ENCODE peak calls at places on chromosomes 6 and 20, in six cellular contexts. One of them, this sample, is unnamed.

GRCh38 chr6:161370882-161371281 is 97.0 kb upstream of the AGPAT4 start:
- DNase-seq in suprapubic skin: no peak
- DNase-seq in tibial nerve: peak; percentile 25
- DNase-seq in OCI-LY7: peak; percentile 76
- DNase-seq in heart right ventricle: peak; percentile 42
- DNase-seq in GM23338: peak; percentile 87
- DNase-seq in this sample: peak; percentile 68

GRCh38 chr6:79064635-79065034 is 13.4 kb downstream of the PHIP start:
- DNase-seq in suprapubic skin: no peak
- DNase-seq in tibial nerve: no peak
- DNase-seq in OCI-LY7: no peak
- DNase-seq in heart right ventricle: no peak
- DNase-seq in GM23338: no peak
- DNase-seq in this sample: no peak

GRCh38 chr6:100913400-100914276 is 32.5 kb upstream of the ASCC3 start:
- DNase-seq in suprapubic skin: no peak
- DNase-seq in tibial nerve: no peak
- DNase-seq in OCI-LY7: no peak
- DNase-seq in heart right ventricle: no peak
- DNase-seq in GM23338: peak; percentile 69
- DNase-seq in this sample: no peak

GRCh38 chr6:126071000-126071647 is 84.8 kb downstream of the TRMT11 start:
- DNase-seq in suprapubic skin: no peak
- DNase-seq in tibial nerve: no peak
- DNase-seq in OCI-LY7: no peak
- DNase-seq in heart right ventricle: no peak
- DNase-seq in GM23338: no peak
- DNase-seq in this sample: no peak

GRCh38 chr6:128057541-128058335 is 156.9 kb upstream of the THEMIS start:
- DNase-seq in suprapubic skin: no peak
- DNase-seq in tibial nerve: no peak
- DNase-seq in OCI-LY7: no peak
- DNase-seq in heart right ventricle: no peak
- DNase-seq in GM23338: no peak
- DNase-seq in this sample: no peak

GRCh38 chr6:128464790-128465189 is 55.6 kb downstream of the PTPRK start:
- DNase-seq in suprapubic skin: no peak
- DNase-seq in tibial nerve: no peak
- DNase-seq in OCI-LY7: no peak
- DNase-seq in heart right ventricle: no peak
- DNase-seq in GM23338: no peak
- DNase-seq in this sample: no peak

GRCh38 chr20:23047738-23048214 is 1.7 kb downstream of the THBD start:
- DNase-seq in suprapubic skin: no peak
- DNase-seq in tibial nerve: no peak
- DNase-seq in OCI-LY7: no peak
- DNase-seq in heart right ventricle: peak; percentile 47
- DNase-seq in GM23338: peak; percentile 12
- DNase-seq in this sample: no peak

GRCh38 chr6:11589261-11589660 is 51.7 kb downstream of the TMEM170B start:
- DNase-seq in suprapubic skin: no peak
- DNase-seq in tibial nerve: no peak
- DNase-seq in OCI-LY7: no peak
- DNase-seq in heart right ventricle: no peak
- DNase-seq in GM23338: no peak
- DNase-seq in this sample: no peak

GRCh38 chr20:21360686-21361085 is 36.6 kb downstream of the NKX2-4 start:
- DNase-seq in suprapubic skin: no peak
- DNase-seq in tibial nerve: no peak
- DNase-seq in OCI-LY7: no peak
- DNase-seq in heart right ventricle: no peak
- DNase-seq in GM23338: no peak
- DNase-seq in this sample: no peak

DNA sequence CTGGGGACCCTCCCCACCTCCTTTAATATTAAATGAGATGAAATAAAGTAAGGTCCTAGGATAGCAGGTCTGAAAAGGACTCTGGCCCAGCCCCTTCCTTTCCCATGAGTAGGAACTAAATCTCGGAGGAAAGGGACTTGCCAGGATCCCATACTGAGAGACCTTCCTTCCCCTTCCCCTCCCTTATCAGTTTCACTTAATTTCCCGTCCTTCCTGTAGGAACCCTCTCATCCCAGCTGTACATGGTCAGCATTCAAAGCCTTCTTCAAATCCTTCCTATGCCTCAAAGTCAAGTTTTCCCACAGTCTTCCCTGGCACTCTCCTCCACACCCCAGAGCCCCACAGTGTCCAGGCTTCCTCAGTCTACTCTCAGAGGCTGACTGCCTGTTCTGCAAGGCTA is 71.3 kb upstream of the MYL9 start:
- DNase-seq in suprapubic skin: no peak
- DNase-seq in tibial nerve: no peak
- DNase-seq in OCI-LY7: no peak
- DNase-seq in heart right ventricle: no peak
- DNase-seq in GM23338: no peak
- DNase-seq in this sample: no peak
- H3K4me1 ChIP-seq in suprapubic skin: peaks cover 92% of the 10 kb centered on the region
- H3K4me1 ChIP-seq in tibial nerve: peaks cover 79% of the 10 kb centered on the region
- H3K4me1 ChIP-seq in OCI-LY7: peaks cover 91% of the 10 kb centered on the region
- H3K4me1 ChIP-seq in heart right ventricle: peaks cover 94% of the 10 kb centered on the region
- H3K4me1 ChIP-seq in GM23338: peaks cover 39% of the 10 kb centered on the region
- H3K4me1 ChIP-seq in this sample: peaks cover 67% of the 10 kb centered on the region

DNA sequence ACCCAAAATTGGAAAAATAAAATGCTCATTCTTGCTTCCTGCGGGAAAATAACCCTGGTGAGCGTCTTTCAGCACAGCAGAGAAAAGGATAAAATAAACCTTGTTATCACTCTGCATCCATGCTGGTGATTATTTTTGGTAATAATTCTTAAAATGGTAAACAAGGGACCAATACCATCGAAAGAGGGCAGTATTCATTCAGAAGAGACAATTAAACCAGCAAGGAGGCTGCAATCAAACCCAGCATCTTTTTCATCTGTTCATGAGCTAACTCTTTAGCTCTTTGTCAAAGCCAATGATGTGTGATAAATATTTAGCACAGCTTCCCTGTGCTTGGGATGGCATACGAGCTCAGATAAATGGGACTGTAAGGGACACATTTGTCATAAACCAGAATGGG is 34.3 kb downstream of the CDH26 start:
- DNase-seq in suprapubic skin: no peak
- DNase-seq in tibial nerve: no peak
- DNase-seq in OCI-LY7: no peak
- DNase-seq in heart right ventricle: no peak
- DNase-seq in GM23338: no peak
- DNase-seq in this sample: no peak
- TF ChIP-seq CTCF in suprapubic skin: no peak
- TF ChIP-seq CTCF in tibial nerve: no peak
- TF ChIP-seq CTCF in OCI-LY7: peak; percentile 31
- TF ChIP-seq CTCF in heart right ventricle: no peak
- TF ChIP-seq CTCF in GM23338: peak; percentile 14
- TF ChIP-seq CTCF in this sample: no peak

GRCh38 chr6:17931227-17931626 is 56.2 kb downstream of the KIF13A start:
- DNase-seq in suprapubic skin: no peak
- DNase-seq in tibial nerve: no peak
- DNase-seq in OCI-LY7: no peak
- DNase-seq in heart right ventricle: no peak
- DNase-seq in GM23338: no peak
- DNase-seq in this sample: no peak

GRCh38 chr6:17927705-17928104 is 59.7 kb downstream of the KIF13A start:
- DNase-seq in suprapubic skin: no peak
- DNase-seq in tibial nerve: no peak
- DNase-seq in OCI-LY7: no peak
- DNase-seq in heart right ventricle: peak; percentile 45
- DNase-seq in GM23338: no peak
- DNase-seq in this sample: no peak

GRCh38 chr6:17932362-17932852 is 55.0 kb downstream of the KIF13A start:
- DNase-seq in suprapubic skin: peak; percentile 71
- DNase-seq in tibial nerve: no peak
- DNase-seq in OCI-LY7: no peak
- DNase-seq in heart right ventricle: no peak
- DNase-seq in GM23338: no peak
- DNase-seq in this sample: no peak

GRCh38 chr6:17930321-17930993 is 57.0 kb downstream of the KIF13A start:
- DNase-seq in suprapubic skin: no peak
- DNase-seq in tibial nerve: no peak
- DNase-seq in OCI-LY7: no peak
- DNase-seq in heart right ventricle: no peak
- DNase-seq in GM23338: no peak
- DNase-seq in this sample: no peak

GRCh38 chr6:17928514-17929430 is 58.7 kb downstream of the KIF13A start:
- DNase-seq in suprapubic skin: no peak
- DNase-seq in tibial nerve: no peak
- DNase-seq in OCI-LY7: no peak
- DNase-seq in heart right ventricle: no peak
- DNase-seq in GM23338: no peak
- DNase-seq in this sample: no peak
- H3K4me1 ChIP-seq in suprapubic skin: peaks cover 62% of the 10 kb centered on the region
- H3K4me1 ChIP-seq in tibial nerve: peaks cover 53% of the 10 kb centered on the region
- H3K4me1 ChIP-seq in OCI-LY7: no peaks in the 10 kb centered on the region
- H3K4me1 ChIP-seq in heart right ventricle: peaks cover 71% of the 10 kb centered on the region
- H3K4me1 ChIP-seq in GM23338: peaks cover 54% of the 10 kb centered on the region
- H3K4me1 ChIP-seq in this sample: no peaks in the 10 kb centered on the region

GRCh38 chr6:30743099-30744053 is 889 bp upstream of the FLOT1 start:
- DNase-seq in suprapubic skin: no peak
- DNase-seq in tibial nerve: no peak
- DNase-seq in OCI-LY7: no peak
- DNase-seq in heart right ventricle: peak; percentile 47
- DNase-seq in GM23338: no peak
- DNase-seq in this sample: peak; percentile 73

GRCh38 chr6:30741789-30742315 is 635 bp downstream of the FLOT1 start:
- DNase-seq in suprapubic skin: no peak
- DNase-seq in tibial nerve: no peak
- DNase-seq in OCI-LY7: no peak
- DNase-seq in heart right ventricle: no peak
- DNase-seq in GM23338: no peak
- DNase-seq in this sample: no peak

GRCh38 chr6:30740993-30741784 is 1.3 kb downstream of the FLOT1 start:
- DNase-seq in suprapubic skin: no peak
- DNase-seq in tibial nerve: no peak
- DNase-seq in OCI-LY7: no peak
- DNase-seq in heart right ventricle: no peak
- DNase-seq in GM23338: no peak
- DNase-seq in this sample: no peak

GRCh38 chr6:30744054-30744805 is at the start of gene IER3:
- DNase-seq in suprapubic skin: peak; percentile 93
- DNase-seq in tibial nerve: peak; percentile 67
- DNase-seq in OCI-LY7: peak; percentile 67
- DNase-seq in heart right ventricle: peak; percentile 79
- DNase-seq in GM23338: peak; percentile 96
- DNase-seq in this sample: peak; percentile 92

GRCh38 chr6:30742316-30743098 is at the start of gene FLOT1:
- DNase-seq in suprapubic skin: peak; percentile 99
- DNase-seq in tibial nerve: peak; percentile 94
- DNase-seq in OCI-LY7: peak; percentile 84
- DNase-seq in heart right ventricle: peak; percentile 98
- DNase-seq in GM23338: peak; percentile 94
- DNase-seq in this sample: peak; percentile 99
- TF ChIP-seq CTCF in suprapubic skin: no peak
- TF ChIP-seq CTCF in tibial nerve: no peak
- TF ChIP-seq CTCF in OCI-LY7: peak; percentile 23
- TF ChIP-seq CTCF in heart right ventricle: no peak
- TF ChIP-seq CTCF in GM23338: no peak
- TF ChIP-seq CTCF in this sample: peak; percentile 7

DNA sequence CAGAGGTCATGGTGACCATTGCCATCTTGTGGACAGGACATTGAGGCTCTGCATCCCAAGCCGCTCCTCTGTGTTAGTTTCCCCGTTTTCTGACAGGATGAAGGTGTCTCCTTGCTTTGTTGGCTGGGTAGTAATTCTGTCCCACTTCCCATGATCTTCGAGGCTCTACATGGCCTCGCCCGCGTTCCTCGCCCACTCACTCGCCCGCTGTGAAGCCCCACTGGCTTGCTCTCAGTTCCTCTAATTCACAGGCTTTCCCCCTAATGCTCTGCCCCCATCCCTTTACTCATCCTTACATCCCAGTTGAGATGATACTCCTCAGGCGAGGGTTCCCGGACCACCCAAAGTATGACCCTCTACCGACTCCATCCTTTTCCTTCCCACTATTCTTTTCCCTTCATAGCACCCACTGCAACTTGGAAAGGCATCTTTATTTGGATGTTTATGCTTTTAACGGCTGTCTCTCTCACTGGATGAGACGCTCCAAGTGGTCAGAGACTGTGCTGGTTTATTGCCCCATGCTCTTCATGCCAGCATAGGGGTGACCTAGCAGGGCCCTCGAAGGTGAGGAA is 511 bp upstream of the SLC35B2 start:
- DNase-seq in suprapubic skin: no peak
- DNase-seq in tibial nerve: no peak
- DNase-seq in OCI-LY7: no peak
- DNase-seq in heart right ventricle: no peak
- DNase-seq in GM23338: no peak
- DNase-seq in this sample: no peak
- H3K4me1 ChIP-seq in suprapubic skin: peaks cover 39% of the 10 kb centered on the region
- H3K4me1 ChIP-seq in tibial nerve: peaks cover 30% of the 10 kb centered on the region
- H3K4me1 ChIP-seq in OCI-LY7: peaks cover 79% of the 10 kb centered on the region
- H3K4me1 ChIP-seq in heart right ventricle: peaks cover 23% of the 10 kb centered on the region
- H3K4me1 ChIP-seq in GM23338: peaks cover 1% of the 10 kb centered on the region
- H3K4me1 ChIP-seq in this sample: peaks cover 17% of the 10 kb centered on the region

GRCh38 chr6:137136065-137136464 is 37.4 kb downstream of the IL22RA2 start:
- DNase-seq in suprapubic skin: no peak
- DNase-seq in tibial nerve: no peak
- DNase-seq in OCI-LY7: no peak
- DNase-seq in heart right ventricle: no peak
- DNase-seq in GM23338: no peak
- DNase-seq in this sample: no peak
- TF ChIP-seq CTCF in suprapubic skin: no peak
- TF ChIP-seq CTCF in tibial nerve: no peak
- TF ChIP-seq CTCF in OCI-LY7: peak; percentile 54
- TF ChIP-seq CTCF in heart right ventricle: peak; percentile 19
- TF ChIP-seq CTCF in GM23338: no peak
- TF ChIP-seq CTCF in this sample: no peak

This sample was measured in mucosa of descending colon.